ENCODE peak calls at places on chromosomes 7 and 10, in six cellular contexts. One of them, this sample, is unnamed.

GRCh38 chr7:11203688-11204087 is 230.0 kb downstream of the PHF14 start:
- DNase-seq in HepG2: no peak
- DNase-seq in GM12891: no peak
- DNase-seq in K562: no peak
- DNase-seq in GM12878: no peak
- DNase-seq in H1: no peak
- DNase-seq in this sample: no peak

GRCh38 chr7:78172138-78172887 is 373.7 kb downstream of the PHTF2 start:
- DNase-seq in HepG2: no peak
- DNase-seq in GM12891: no peak
- DNase-seq in K562: no peak
- DNase-seq in GM12878: no peak
- DNase-seq in H1: no peak
- DNase-seq in this sample: no peak

GRCh38 chr7:106515321-106515720 is 145.6 kb downstream of the CCDC71L start:
- DNase-seq in HepG2: no peak
- DNase-seq in GM12891: no peak
- DNase-seq in K562: no peak
- DNase-seq in GM12878: no peak
- DNase-seq in H1: no peak
- DNase-seq in this sample: no peak

GRCh38 chr10:88168171-88169036 is 305.0 kb downstream of the PTEN start:
- DNase-seq in HepG2: no peak
- DNase-seq in GM12891: no peak
- DNase-seq in K562: no peak
- DNase-seq in GM12878: no peak
- DNase-seq in H1: no peak
- DNase-seq in this sample: no peak

GRCh38 chr10:78470267-78471103 is 436.8 kb downstream of the RPS24 start:
- DNase-seq in HepG2: peak; percentile 28
- DNase-seq in GM12891: no peak
- DNase-seq in K562: no peak
- DNase-seq in GM12878: no peak
- DNase-seq in H1: no peak
- DNase-seq in this sample: no peak

GRCh38 chr10:26738354-26738753 is 40.9 kb downstream of the PDSS1 start:
- DNase-seq in HepG2: peak; percentile 12
- DNase-seq in GM12891: no peak
- DNase-seq in K562: no peak
- DNase-seq in GM12878: no peak
- DNase-seq in H1: no peak
- DNase-seq in this sample: no peak

GRCh38 chr7:2049111-2049781 is 183.5 kb downstream of the MAD1L1 start:
- DNase-seq in HepG2: no peak
- DNase-seq in GM12891: no peak
- DNase-seq in K562: no peak
- DNase-seq in GM12878: no peak
- DNase-seq in H1: no peak
- DNase-seq in this sample: no peak

GRCh38 chr7:7099584-7100014 is 82.7 kb upstream of the C1GALT1 start:
- DNase-seq in HepG2: peak; percentile 95
- DNase-seq in GM12891: no peak
- DNase-seq in K562: peak; percentile 76
- DNase-seq in GM12878: no peak
- DNase-seq in H1: peak; percentile 75
- DNase-seq in this sample: no peak

GRCh38 chr10:96673318-96674099 is 46.8 kb downstream of the PIK3AP1 start:
- DNase-seq in HepG2: peak; percentile 80
- DNase-seq in GM12891: no peak
- DNase-seq in K562: no peak
- DNase-seq in GM12878: peak; percentile 67
- DNase-seq in H1: no peak
- DNase-seq in this sample: no peak

GRCh38 chr7:27185013-27185707 is at the start of gene HOXA11:
- DNase-seq in HepG2: no peak
- DNase-seq in GM12891: no peak
- DNase-seq in K562: no peak
- DNase-seq in GM12878: no peak
- DNase-seq in H1: peak; percentile 60
- DNase-seq in this sample: no peak

GRCh38 chr10:133011883-133012282 is 69.5 kb upstream of the CFAP46 start:
- DNase-seq in HepG2: no peak
- DNase-seq in GM12891: no peak
- DNase-seq in K562: no peak
- DNase-seq in GM12878: no peak
- DNase-seq in H1: no peak
- DNase-seq in this sample: no peak

GRCh38 chr10:103853428-103854264 is 1.7 kb downstream of the SH3PXD2A start:
- DNase-seq in HepG2: peak; percentile 90
- DNase-seq in GM12891: no peak
- DNase-seq in K562: no peak
- DNase-seq in GM12878: no peak
- DNase-seq in H1: no peak
- DNase-seq in this sample: no peak

GRCh38 chr7:18529213-18529612 is 33.7 kb downstream of the HDAC9 start:
- DNase-seq in HepG2: no peak
- DNase-seq in GM12891: no peak
- DNase-seq in K562: no peak
- DNase-seq in GM12878: no peak
- DNase-seq in H1: no peak
- DNase-seq in this sample: no peak

GRCh38 chr10:4671451-4672145 is 154.4 kb upstream of the AKR1E2 start:
- DNase-seq in HepG2: no peak
- DNase-seq in GM12891: no peak
- DNase-seq in K562: no peak
- DNase-seq in GM12878: no peak
- DNase-seq in H1: no peak
- DNase-seq in this sample: no peak

GRCh38 chr7:30970594-30971094 is 6.9 kb downstream of the GHRHR start:
- DNase-seq in HepG2: no peak
- DNase-seq in GM12891: no peak
- DNase-seq in K562: no peak
- DNase-seq in GM12878: no peak
- DNase-seq in H1: no peak
- DNase-seq in this sample: no peak

GRCh38 chr10:30215131-30215530 is 133.9 kb downstream of the MTPAP start:
- DNase-seq in HepG2: no peak
- DNase-seq in GM12891: no peak
- DNase-seq in K562: no peak
- DNase-seq in GM12878: no peak
- DNase-seq in H1: no peak
- DNase-seq in this sample: no peak

GRCh38 chr7:103132995-103133688 is 15.8 kb downstream of the NAPEPLD start:
- DNase-seq in HepG2: no peak
- DNase-seq in GM12891: no peak
- DNase-seq in K562: no peak
- DNase-seq in GM12878: no peak
- DNase-seq in H1: no peak
- DNase-seq in this sample: no peak

GRCh38 chr7:115271332-115272235 is 349.7 kb downstream of the MDFIC start:
- DNase-seq in HepG2: no peak
- DNase-seq in GM12891: no peak
- DNase-seq in K562: no peak
- DNase-seq in GM12878: no peak
- DNase-seq in H1: no peak
- DNase-seq in this sample: no peak

GRCh38 chr10:44985175-44985681 is 6.6 kb upstream of the DEPP1 start:
- DNase-seq in HepG2: no peak
- DNase-seq in GM12891: no peak
- DNase-seq in K562: no peak
- DNase-seq in GM12878: no peak
- DNase-seq in H1: no peak
- DNase-seq in this sample: no peak

GRCh38 chr7:29341156-29341555 is 146.6 kb downstream of the CHN2 start:
- DNase-seq in HepG2: no peak
- DNase-seq in GM12891: no peak
- DNase-seq in K562: no peak
- DNase-seq in GM12878: no peak
- DNase-seq in H1: no peak
- DNase-seq in this sample: no peak

GRCh38 chr10:60280475-60280874 is 109.2 kb downstream of the ANK3 start:
- DNase-seq in HepG2: no peak
- DNase-seq in GM12891: no peak
- DNase-seq in K562: no peak
- DNase-seq in GM12878: no peak
- DNase-seq in H1: no peak
- DNase-seq in this sample: no peak

GRCh38 chr7:29207469-29207868 is 12.9 kb downstream of the CHN2 start:
- DNase-seq in HepG2: peak; percentile 67
- DNase-seq in GM12891: no peak
- DNase-seq in K562: no peak
- DNase-seq in GM12878: no peak
- DNase-seq in H1: no peak
- DNase-seq in this sample: no peak

GRCh38 chr10:110190170-110190569 is 17.2 kb upstream of the MXI1 start:
- DNase-seq in HepG2: no peak
- DNase-seq in GM12891: no peak
- DNase-seq in K562: no peak
- DNase-seq in GM12878: no peak
- DNase-seq in H1: no peak
- DNase-seq in this sample: no peak

GRCh38 chr7:118029881-118030422 is 154.0 kb upstream of the LSM8 start:
- DNase-seq in HepG2: no peak
- DNase-seq in GM12891: no peak
- DNase-seq in K562: no peak
- DNase-seq in GM12878: no peak
- DNase-seq in H1: no peak
- DNase-seq in this sample: no peak

DNA sequence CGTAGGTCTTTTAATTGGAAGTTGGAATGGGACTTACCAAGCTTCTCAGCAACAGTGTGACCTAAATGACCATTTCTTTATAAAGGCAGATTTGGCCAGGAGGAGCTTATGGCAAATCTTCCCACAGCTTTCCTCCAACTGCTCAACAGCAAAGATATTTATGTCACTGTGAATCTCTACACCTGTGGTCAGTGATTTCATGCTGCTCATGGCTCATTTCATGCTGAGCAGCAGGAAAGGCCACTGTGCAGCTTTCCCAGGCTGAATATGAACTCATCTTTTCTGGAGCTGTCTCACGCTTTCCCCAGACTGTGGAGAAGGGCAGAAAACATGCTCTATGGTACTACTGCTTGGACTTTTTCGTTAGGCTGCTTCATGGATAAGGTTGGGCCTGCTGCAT is 29.8 kb downstream of the CALCR start:
- DNase-seq in HepG2: no peak
- DNase-seq in GM12891: no peak
- DNase-seq in K562: no peak
- DNase-seq in GM12878: no peak
- DNase-seq in H1: no peak
- DNase-seq in this sample: no peak
- TF ChIP-seq TAF1 in HepG2: no peak
- TF ChIP-seq TAF1 in GM12891: no peak
- TF ChIP-seq TAF1 in K562: no peak
- TF ChIP-seq TAF1 in GM12878: no peak
- TF ChIP-seq TAF1 in H1: no peak
- TF ChIP-seq TAF1 in this sample: no peak

GRCh38 chr10:119207713-119208552 is 562 bp downstream of the GRK5 start:
- DNase-seq in HepG2: peak; percentile 65
- DNase-seq in GM12891: no peak
- DNase-seq in K562: no peak
- DNase-seq in GM12878: no peak
- DNase-seq in H1: peak; percentile 81
- DNase-seq in this sample: no peak
- TF ChIP-seq POLR2A in HepG2: no peak
- TF ChIP-seq POLR2A in GM12891: no peak
- TF ChIP-seq POLR2A in K562: no peak
- TF ChIP-seq POLR2A in GM12878: no peak
- TF ChIP-seq POLR2A in H1: no peak
- TF ChIP-seq POLR2A in this sample: no peak

GRCh38 chr10:121041906-121042305 is 190.7 kb downstream of the WDR11 start:
- DNase-seq in HepG2: no peak
- DNase-seq in GM12891: no peak
- DNase-seq in K562: no peak
- DNase-seq in GM12878: no peak
- DNase-seq in H1: no peak
- DNase-seq in this sample: no peak

GRCh38 chr10:121042342-121042741 is 191.2 kb downstream of the WDR11 start:
- DNase-seq in HepG2: no peak
- DNase-seq in GM12891: no peak
- DNase-seq in K562: no peak
- DNase-seq in GM12878: no peak
- DNase-seq in H1: no peak
- DNase-seq in this sample: no peak

GRCh38 chr10:121041499-121041898 is 190.3 kb downstream of the WDR11 start:
- DNase-seq in HepG2: no peak
- DNase-seq in GM12891: no peak
- DNase-seq in K562: no peak
- DNase-seq in GM12878: no peak
- DNase-seq in H1: no peak
- DNase-seq in this sample: no peak

GRCh38 chr10:121043124-121043849 is 192.1 kb downstream of the WDR11 start:
- DNase-seq in HepG2: peak; percentile 98
- DNase-seq in GM12891: no peak
- DNase-seq in K562: no peak
- DNase-seq in GM12878: no peak
- DNase-seq in H1: no peak
- DNase-seq in this sample: no peak
- TF ChIP-seq POLR2AphosphoS5 in HepG2: peak; percentile 14
- TF ChIP-seq POLR2AphosphoS5 in GM12891: no peak
- TF ChIP-seq POLR2AphosphoS5 in K562: no peak
- TF ChIP-seq POLR2AphosphoS5 in GM12878: no peak
- TF ChIP-seq POLR2AphosphoS5 in H1: no peak
- TF ChIP-seq POLR2AphosphoS5 in this sample: no peak

GRCh38 chr7:150731916-150732315 is 5.3 kb upstream of the GIMAP5 start:
- DNase-seq in HepG2: no peak
- DNase-seq in GM12891: no peak
- DNase-seq in K562: no peak
- DNase-seq in GM12878: no peak
- DNase-seq in H1: no peak
- DNase-seq in this sample: no peak

GRCh38 chr7:150735596-150736358 is 1.4 kb upstream of the GIMAP5 start:
- DNase-seq in HepG2: no peak
- DNase-seq in GM12891: no peak
- DNase-seq in K562: no peak
- DNase-seq in GM12878: no peak
- DNase-seq in H1: no peak
- DNase-seq in this sample: no peak

GRCh38 chr7:150733734-150734095 is 3.5 kb upstream of the GIMAP5 start:
- DNase-seq in HepG2: no peak
- DNase-seq in GM12891: no peak
- DNase-seq in K562: no peak
- DNase-seq in GM12878: no peak
- DNase-seq in H1: no peak
- DNase-seq in this sample: no peak

GRCh38 chr7:150732786-150733733 is 4.2 kb upstream of the GIMAP5 start:
- DNase-seq in HepG2: no peak
- DNase-seq in GM12891: no peak
- DNase-seq in K562: no peak
- DNase-seq in GM12878: no peak
- DNase-seq in H1: no peak
- DNase-seq in this sample: no peak

DNA sequence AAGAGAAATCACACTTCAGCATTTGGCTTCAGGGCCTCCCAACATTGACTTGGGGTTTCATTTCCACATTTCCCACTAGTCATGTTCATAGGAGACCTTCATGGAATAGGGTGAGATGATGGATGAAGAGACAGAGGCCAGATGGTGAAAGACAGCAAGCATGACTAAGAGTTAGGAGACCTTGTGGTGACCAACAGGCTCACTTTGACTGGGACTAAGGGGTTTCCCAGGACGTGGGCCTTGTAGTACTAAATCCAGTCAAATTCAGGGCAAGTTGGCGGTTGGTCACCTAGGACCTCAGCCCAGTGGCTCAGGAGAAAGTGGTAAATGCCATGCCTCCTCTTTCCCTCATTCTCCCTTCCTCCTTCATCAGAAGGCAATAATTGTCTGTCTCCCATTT is 2.9 kb upstream of the GIMAP5 start:
- DNase-seq in HepG2: no peak
- DNase-seq in GM12891: no peak
- DNase-seq in K562: no peak
- DNase-seq in GM12878: no peak
- DNase-seq in H1: no peak
- DNase-seq in this sample: no peak
- TF ChIP-seq TAF1 in HepG2: no peak
- TF ChIP-seq TAF1 in GM12891: no peak
- TF ChIP-seq TAF1 in K562: no peak
- TF ChIP-seq TAF1 in GM12878: no peak
- TF ChIP-seq TAF1 in H1: no peak
- TF ChIP-seq TAF1 in this sample: no peak

This sample was measured in GM12892.